ENCODE peak calls at places on chromosomes 1 and 21, in four cellular contexts. Z is tibial nerve, E is NB4, Y is body of pancreas. B is an unnamed sample.

GRCh38 chr1:41890841-41891311 is 27.8 kb downstream of the HIVEP3 start:
- DNase-seq in Y (peak), Z (no peak), E (no peak), B (peak)

GRCh38 chr1:182146286-182146685 is 84.8 kb upstream of the ZNF648 start:
- DNase-seq in E (no peak), Z (no peak), Y (peak), B (no peak)

GRCh38 chr21:26842300-26842699 is 2.9 kb downstream of the ADAMTS1 start:
- DNase-seq in E (no peak), Z (no peak), Y (no peak), B (peak)

GRCh38 chr1:17162941-17163340 is 42.0 kb upstream of the PADI1 start:
- DNase-seq in Y (no peak), Z (no peak), E (no peak), B (no peak)

GRCh38 chr1:5551274-5551966 is 440.8 kb downstream of the NPHP4 start:
- DNase-seq in Z (no peak), Y (peak), E (peak), B (no peak)

GRCh38 chr1:235708390-235708962 is 58.9 kb upstream of the GNG4 start:
- DNase-seq in Y (no peak), E (no peak), Z (no peak), B (no peak)

GRCh38 chr1:193069748-193070394 is 10.5 kb downstream of the RO60 start:
- DNase-seq in Y (no peak), E (peak), Z (no peak), B (no peak)

GRCh38 chr1:246647113-246647512 is 77.1 kb upstream of the SCCPDH start:
- DNase-seq in Y (peak), E (peak), Z (no peak), B (peak)

GRCh38 chr1:114219247-114219872 is 65.7 kb upstream of the SYT6 start:
- DNase-seq in Z (no peak), Y (no peak), E (peak), B (no peak)

GRCh38 chr1:183739640-183740385 is 65.1 kb upstream of the RGL1 start:
- DNase-seq in Z (no peak), E (no peak), Y (peak), B (no peak)

DNA sequence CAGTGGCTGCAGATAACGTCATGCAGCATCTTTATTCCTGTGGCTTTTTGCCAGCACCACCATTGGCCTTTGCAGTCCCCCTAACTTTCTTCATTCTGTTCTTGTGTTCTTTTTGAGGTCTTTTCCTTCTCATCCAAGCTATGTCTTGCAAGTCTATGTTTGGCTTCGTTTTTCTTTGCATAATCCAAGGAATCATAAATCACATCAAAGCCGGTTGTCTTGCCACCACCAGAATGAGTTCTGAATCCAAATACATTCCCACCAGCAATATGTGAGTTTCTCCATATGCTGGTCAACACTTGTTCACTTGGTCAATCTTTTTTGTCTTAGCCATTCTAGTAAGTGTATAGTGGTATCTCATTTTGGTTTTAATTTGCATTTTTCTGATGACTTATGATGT is 70.6 kb upstream of the AK4 start:
- DNase-seq in E (no peak), Z (no peak), Y (no peak), B (no peak)
- TF ChIP-seq POLR2A in E (no peak), Z (no peak), Y (no peak), B (no peak)

DNA sequence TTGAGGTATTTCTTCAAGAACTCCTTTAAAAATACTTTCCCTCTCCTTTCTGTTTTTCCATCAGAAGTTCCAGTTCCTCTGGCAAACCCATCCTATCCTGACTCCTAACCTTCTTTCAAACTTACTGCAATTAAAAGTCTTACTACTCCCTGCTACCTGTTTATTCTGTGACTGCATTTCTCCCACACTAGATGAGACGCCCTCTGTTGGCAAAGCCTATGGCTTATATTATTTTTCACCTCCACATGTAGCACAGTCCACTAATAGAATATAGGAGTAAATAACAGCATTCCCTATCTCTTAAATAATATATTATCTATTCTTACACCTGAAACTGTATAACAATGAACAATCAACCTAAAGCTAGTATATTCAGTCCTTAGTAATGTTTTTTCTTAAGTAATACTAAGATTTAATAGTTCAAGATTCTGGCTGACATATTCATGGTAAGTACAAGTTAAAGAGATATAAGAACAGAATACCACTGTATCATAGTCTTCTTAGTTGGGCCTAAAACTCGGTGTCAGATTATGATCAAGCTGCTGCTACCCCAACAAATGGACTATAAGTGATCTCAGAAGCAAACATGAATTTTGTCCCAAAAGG is 54.8 kb downstream of the RAB3GAP2 start:
- DNase-seq in Z (no peak), Y (no peak), E (peak), B (no peak)
- TF ChIP-seq CTCF in Z (no peak), Y (no peak), E (peak), B (no peak)

DNA sequence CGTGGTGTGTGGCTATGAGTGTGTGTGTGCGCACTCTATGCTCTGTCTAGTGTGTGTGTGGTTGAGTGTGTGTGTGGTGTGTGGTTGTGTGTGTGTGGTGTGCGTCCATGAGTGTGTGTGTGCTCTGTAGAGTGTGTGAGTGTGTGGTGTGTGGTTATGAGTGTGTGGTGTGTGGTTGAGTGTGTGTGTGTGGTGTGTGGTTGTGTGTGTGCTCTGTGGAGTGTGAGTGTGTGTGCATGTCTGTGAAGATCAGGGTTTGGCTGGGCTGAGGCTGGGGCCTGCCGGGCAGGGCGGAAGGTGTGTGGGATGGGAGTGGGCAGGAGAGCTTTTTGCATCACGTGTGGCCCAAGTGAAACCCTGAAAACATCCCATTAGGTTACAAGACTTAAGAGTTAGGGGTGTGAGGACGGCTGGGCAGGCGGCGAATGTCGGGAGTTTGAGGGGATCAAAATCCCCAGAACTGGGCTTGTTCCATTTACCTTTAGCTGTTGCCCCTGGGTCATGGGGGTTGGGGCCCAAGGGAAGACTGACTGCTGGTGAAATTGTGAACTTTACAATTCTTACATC is 2.9 kb upstream of the FCMR start:
- DNase-seq in Z (no peak), Y (no peak), E (no peak), B (no peak)
- TF ChIP-seq POLR2A in Z (no peak), Y (no peak), E (no peak), B (no peak)

GRCh38 chr1:62037274-62037673 is 157.4 kb upstream of the L1TD1 start:
- DNase-seq in E (no peak), Z (no peak), Y (no peak), B (no peak)

GRCh38 chr1:62040450-62040849 is 154.2 kb upstream of the L1TD1 start:
- DNase-seq in E (no peak), Z (no peak), Y (no peak), B (no peak)

GRCh38 chr1:62034790-62035189 is 159.9 kb upstream of the L1TD1 start:
- DNase-seq in E (no peak), Z (no peak), Y (no peak), B (no peak)

GRCh38 chr1:62040973-62041372 is 153.7 kb upstream of the L1TD1 start:
- DNase-seq in E (no peak), Z (no peak), Y (no peak), B (no peak)

DNA sequence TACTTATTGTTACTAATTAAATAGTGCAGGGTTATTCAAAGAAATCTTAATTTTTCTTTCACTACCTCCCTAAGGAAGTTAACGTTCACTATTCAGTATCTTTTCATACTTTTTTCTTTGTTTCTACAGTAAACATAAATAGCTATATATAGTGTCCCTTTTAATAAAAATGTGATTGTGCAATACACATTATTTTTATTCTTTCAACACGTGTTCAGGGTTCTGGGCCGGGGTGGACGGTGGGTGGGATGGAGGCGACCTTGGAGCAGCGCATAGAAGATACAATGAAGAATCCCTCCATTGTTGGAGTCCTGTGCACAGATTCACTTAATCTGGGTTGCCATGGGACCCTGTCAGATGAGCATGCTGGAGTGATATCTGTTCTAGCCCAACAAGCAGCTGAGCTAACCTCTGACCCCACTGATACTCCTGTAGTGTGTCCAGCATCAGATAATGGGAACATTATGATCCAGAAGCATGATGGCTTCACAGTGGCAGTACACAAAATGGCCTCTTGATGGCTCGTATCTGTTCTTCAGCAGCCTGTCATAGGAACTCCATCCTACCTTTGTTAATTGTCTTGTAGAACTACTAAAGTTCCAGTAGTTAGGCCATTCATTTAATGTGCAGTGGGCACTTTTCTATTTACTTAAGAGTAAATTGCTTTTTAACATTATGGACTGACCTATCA is 155.9 kb upstream of the L1TD1 start:
- DNase-seq in Y (no peak), Z (no peak), E (no peak), B (no peak)
- TF ChIP-seq CTCF in Y (no peak), Z (no peak), E (no peak), B (no peak)